ENCODE peak calls at places on chromosomes 1 and 21, in six cellular contexts. E is smooth muscle cell of the brain vasculature; Y is activated CD4-positive, alpha-beta memory T cell treated with anti-CD3 and anti-CD28 coated beads, Interleukin-2, amount 10 ng/mL, durations not matched to agents 7 days and 5 days; O is cardiac fibroblast; K is foreskin fibroblast; P is stomach. T is an unnamed sample.

GRCh38 chr1:207021139-207021861 is 11.3 kb downstream of the C1orf116 start:
- DNase-seq in Y (no peak), O (peak), K (no peak), E (no peak), P (no peak), T (no peak)

GRCh38 chr1:119861547-119861946 is 34.8 kb downstream of the ADAM30 start:
- DNase-seq in E (no peak), P (no peak), K (no peak), Y (no peak), O (no peak), T (no peak)

GRCh38 chr1:13523780-13524477 is 10.1 kb upstream of the LRRC38 start:
- DNase-seq in O (peak), E (no peak), Y (no peak), P (no peak), K (no peak), T (no peak)

GRCh38 chr1:202806845-202807366 is 1.3 kb downstream of the KDM5B start:
- DNase-seq in Y (peak), O (peak), P (no peak), K (no peak), E (no peak), T (peak)

GRCh38 chr1:159187647-159188374 is 16.4 kb downstream of the CADM3 start:
- DNase-seq in O (no peak), Y (no peak), K (no peak), P (no peak), E (no peak), T (peak)

GRCh38 chr1:151408891-151409290 is 9.5 kb downstream of the PSMB4 start:
- DNase-seq in O (peak), K (no peak), P (no peak), E (no peak), Y (no peak), T (no peak)

GRCh38 chr21:27130152-27130551 is 163.3 kb upstream of the ADAMTS5 start:
- DNase-seq in E (no peak), P (no peak), K (no peak), Y (no peak), O (no peak), T (no peak)

GRCh38 chr21:17688912-17689874 is 76.5 kb upstream of the BTG3 start:
- DNase-seq in O (no peak), P (peak), K (no peak), Y (peak), E (peak), T (no peak)

GRCh38 chr21:34345892-34346291 is 17.9 kb upstream of the KCNE2 start:
- DNase-seq in K (no peak), Y (no peak), E (peak), P (no peak), O (no peak), T (no peak)

GRCh38 chr1:94045465-94046056 is 75.4 kb downstream of the ABCA4 start:
- DNase-seq in K (peak), O (peak), E (peak), P (peak), Y (peak), T (peak)

GRCh38 chr1:223718850-223719249 is 6.5 kb downstream of the CAPN2 start:
- DNase-seq in E (no peak), P (no peak), K (no peak), Y (no peak), O (no peak), T (no peak)

GRCh38 chr1:243730499-243731150 is 119.4 kb downstream of the AKT3 start:
- DNase-seq in K (no peak), E (no peak), Y (no peak), P (peak), O (no peak), T (no peak)

GRCh38 chr1:216815239-216815955 is 92.2 kb upstream of the ESRRG start:
- DNase-seq in E (no peak), Y (no peak), K (no peak), O (no peak), P (no peak), T (no peak)

GRCh38 chr1:243234978-243235657 is 20.0 kb downstream of the CEP170 start:
- DNase-seq in O (peak), Y (no peak), P (no peak), K (no peak), E (no peak), T (no peak)

T was measured in endothelial cell.